ENCODE peak calls at places on chromosomes 5 and 9, in eight cellular contexts. F is H7, Q is HuH-7, J is NCI-H1694 treated with DMSO at 0.1 percent for 48 hours, Y is ELR, R is H54, W is lung microvascular endothelial cell, B is IMR-90. H is an unnamed sample.

GRCh38 chr5:98016771-98017170 is 756.7 kb upstream of the RGMB start:
- DNase-seq in J (no peak), F (no peak), W (no peak), Q (no peak), Y (peak), R (no peak), B (peak), H (no peak)

GRCh38 chr5:33441241-33441844 is 578 bp downstream of the TARS1 start:
- DNase-seq in W (peak), Q (peak), J (peak), Y (peak), F (no peak), R (no peak), B (peak), H (no peak)

GRCh38 chr5:144549580-144549979 is 378.9 kb downstream of the KCTD16 start:
- DNase-seq in W (peak), B (peak), Y (peak), F (no peak), J (peak), Q (no peak), R (no peak), H (no peak)

GRCh38 chr5:90144625-90145327 is 264.8 kb downstream of the CETN3 start:
- DNase-seq in Y (peak), B (no peak), Q (no peak), F (no peak), J (no peak), W (no peak), R (no peak), H (no peak)

GRCh38 chr5:43602456-43602817 is 543 bp upstream of the NNT start:
- DNase-seq in F (peak), R (no peak), W (peak), J (peak), B (peak), Q (peak), Y (peak), H (no peak)

GRCh38 chr5:172600571-172600970 is 40.5 kb upstream of the NEURL1B start:
- DNase-seq in W (no peak), Y (no peak), B (no peak), F (no peak), R (no peak), J (no peak), Q (no peak), H (no peak)

GRCh38 chr5:135308245-135308644 is 90.8 kb downstream of the MACROH2A1 start:
- DNase-seq in Q (no peak), W (no peak), B (peak), Y (peak), R (no peak), J (no peak), F (no peak), H (no peak)

GRCh38 chr5:170865622-170866021 is 3.8 kb downstream of the RANBP17 start:
- DNase-seq in Q (no peak), J (no peak), W (no peak), R (no peak), B (no peak), F (no peak), Y (no peak), H (no peak)

GRCh38 chr5:14706615-14707021 is 42.1 kb downstream of the OTULIN start:
- DNase-seq in Y (peak), F (no peak), R (no peak), J (no peak), B (peak), Q (no peak), W (peak), H (no peak)

GRCh38 chr9:113298311-113298710 is 4.9 kb downstream of the RNF183 start:
- DNase-seq in B (no peak), Q (no peak), J (no peak), W (no peak), R (no peak), F (no peak), Y (no peak), H (no peak)

GRCh38 chr9:68746564-68746963 is 41.5 kb downstream of the PIP5K1B start:
- DNase-seq in W (no peak), Y (no peak), Q (no peak), F (no peak), J (no peak), B (no peak), R (no peak), H (no peak)

GRCh38 chr9:71202931-71203330 is 81.5 kb upstream of the TRPM3 start:
- DNase-seq in W (peak), J (no peak), R (no peak), Y (no peak), Q (no peak), F (no peak), B (no peak), H (no peak)

GRCh38 chr9:89353989-89354388 is 35.7 kb downstream of the SECISBP2 start:
- DNase-seq in W (no peak), J (no peak), Q (no peak), B (no peak), F (no peak), R (no peak), Y (no peak), H (no peak)

GRCh38 chr5:31987985-31988710 is 186.0 kb downstream of the GOLPH3 start:
- DNase-seq in W (no peak), Q (no peak), B (peak), J (no peak), F (no peak), Y (peak), R (peak), H (no peak)

GRCh38 chr9:76203373-76203772 is 190.9 kb downstream of the RFK start:
- DNase-seq in Q (no peak), R (no peak), F (no peak), B (no peak), J (no peak), Y (no peak), W (no peak), H (no peak)

GRCh38 chr5:66645039-66645438 is 48.8 kb downstream of the MAST4 start:
- DNase-seq in F (no peak), J (no peak), W (no peak), Y (no peak), R (no peak), B (no peak), Q (no peak), H (no peak)

GRCh38 chr9:106146066-106146840 is 451.9 kb downstream of the TMEM38B start:
- DNase-seq in R (no peak), J (no peak), F (no peak), W (no peak), Y (no peak), Q (peak), B (no peak), H (no peak)

GRCh38 chr9:104798209-104798995 is 34.5 kb downstream of the NIPSNAP3B start:
- DNase-seq in F (no peak), B (no peak), R (no peak), J (no peak), W (no peak), Y (no peak), Q (no peak), H (no peak)

GRCh38 chr5:180370861-180371641 is 17.9 kb upstream of the GFPT2 start:
- DNase-seq in Y (no peak), W (no peak), R (no peak), F (peak), J (no peak), B (no peak), Q (no peak), H (no peak)

GRCh38 chr9:74117731-74118130 is 379.4 kb upstream of the RORB start:
- DNase-seq in Q (no peak), W (no peak), Y (no peak), J (no peak), R (no peak), B (no peak), F (no peak), H (no peak)

GRCh38 chr5:131067596-131067995 is 97.5 kb downstream of the HINT1 start:
- DNase-seq in B (no peak), F (no peak), R (no peak), Y (no peak), J (no peak), W (no peak), Q (no peak), H (no peak)

GRCh38 chr5:158874343-158874742 is 225.4 kb downstream of the EBF1 start:
- DNase-seq in R (no peak), J (no peak), W (no peak), Q (no peak), Y (no peak), F (no peak), B (no peak), H (no peak)

GRCh38 chr9:114518599-114519022 is 13.3 kb upstream of the WHRN start:
- DNase-seq in J (no peak), R (no peak), Q (no peak), F (no peak), W (no peak), Y (no peak), B (no peak), H (no peak)

GRCh38 chr5:146111409-146111808 is 6.0 kb upstream of the PLAC8L1 start:
- DNase-seq in Q (no peak), B (no peak), J (no peak), W (peak), R (no peak), Y (no peak), F (no peak), H (no peak)

GRCh38 chr9:133113928-133114351 is 7.1 kb downstream of the RALGDS start:
- DNase-seq in Y (no peak), B (peak), W (no peak), Q (no peak), F (peak), J (peak), R (no peak), H (no peak)

GRCh38 chr9:114339130-114339908 is 9.7 kb downstream of the ORM2 start:
- DNase-seq in Q (peak), Y (peak), B (peak), J (no peak), R (peak), W (peak), F (peak), H (peak)

GRCh38 chr5:90548069-90548593 is 10.5 kb upstream of the ADGRV1 start:
- DNase-seq in Y (no peak), R (no peak), J (no peak), B (no peak), F (no peak), Q (peak), W (peak), H (no peak)

GRCh38 chr5:17339841-17340240 is 122.4 kb downstream of the BASP1 start:
- DNase-seq in W (no peak), B (no peak), F (no peak), J (no peak), R (no peak), Q (no peak), Y (no peak), H (no peak)

GRCh38 chr9:9998491-9999287 is 614.1 kb downstream of the PTPRD start:
- DNase-seq in W (no peak), B (no peak), R (no peak), J (no peak), Q (no peak), F (no peak), Y (no peak), H (no peak)

GRCh38 chr9:112325127-112325526 is 8.3 kb downstream of the PTBP3 start:
- DNase-seq in F (no peak), Q (no peak), B (no peak), W (no peak), Y (no peak), J (no peak), R (no peak), H (no peak)

GRCh38 chr5:135232958-135233357 is 166.1 kb downstream of the MACROH2A1 start:
- DNase-seq in B (no peak), R (no peak), Y (no peak), F (no peak), W (no peak), J (no peak), Q (no peak), H (no peak)

GRCh38 chr9:108636023-108636422 is 219.8 kb downstream of the ACTL7B start:
- DNase-seq in Y (peak), Q (no peak), F (peak), R (no peak), W (no peak), B (no peak), J (no peak), H (no peak)

GRCh38 chr5:90985341-90985740 is 397.8 kb downstream of the ARRDC3 start:
- DNase-seq in Q (no peak), Y (no peak), J (no peak), F (no peak), B (no peak), R (no peak), W (no peak), H (no peak)

GRCh38 chr9:74277532-74277931 is 219.6 kb upstream of the RORB start:
- DNase-seq in R (no peak), Q (no peak), F (no peak), W (no peak), B (no peak), Y (no peak), J (no peak), H (no peak)

GRCh38 chr5:28703651-28704260 is 1665.4 kb upstream of the CDH9 start:
- DNase-seq in J (no peak), Q (no peak), F (no peak), R (no peak), Y (no peak), B (no peak), W (no peak), H (no peak)

GRCh38 chr5:133814152-133814551 is 154.3 kb downstream of the C5orf15 start:
- DNase-seq in Y (no peak), B (no peak), J (no peak), R (no peak), W (no peak), F (no peak), Q (no peak), H (no peak)